ENCODE peak calls at places on chromosomes 11 and 22, in six cellular contexts. K is GM23338, N is MM.1S, X is neural progenitor cell, B is SK-N-SH, O is HCT116. M is an unnamed sample.

GRCh38 chr11:109885006-109885405 is 208.2 kb upstream of the ZC3H12C start:
- DNase-seq in K (no peak), N (no peak), X (peak), B (no peak), O (no peak), M (no peak)

GRCh38 chr22:44192811-44193536 is 12.2 kb downstream of the PARVG start:
- DNase-seq in K (no peak), N (no peak), X (no peak), B (no peak), O (no peak), M (no peak)

GRCh38 chr11:92886243-92886905 is 83.1 kb upstream of the MTNR1B start:
- DNase-seq in K (peak), N (peak), X (peak), B (peak), O (peak), M (peak)

GRCh38 chr11:85665756-85666155 is 827 bp upstream of the CREBZF start:
- DNase-seq in K (no peak), N (no peak), X (no peak), B (no peak), O (no peak), M (no peak)

GRCh38 chr11:108854366-108854765 is 189.5 kb downstream of the DDX10 start:
- DNase-seq in K (no peak), N (peak), X (no peak), B (no peak), O (no peak), M (peak)

GRCh38 chr11:85347291-85347690 is 279.9 kb downstream of the DLG2 start:
- DNase-seq in K (peak), N (no peak), X (peak), B (no peak), O (no peak), M (no peak)

GRCh38 chr11:108122166-108122628 is 830 bp downstream of the ACAT1 start:
- DNase-seq in K (peak), N (no peak), X (peak), B (peak), O (no peak), M (peak)

GRCh38 chr11:65384301-65384889 is 1.9 kb upstream of the SLC25A45 start:
- DNase-seq in K (no peak), N (no peak), X (no peak), B (no peak), O (no peak), M (peak)

DNA sequence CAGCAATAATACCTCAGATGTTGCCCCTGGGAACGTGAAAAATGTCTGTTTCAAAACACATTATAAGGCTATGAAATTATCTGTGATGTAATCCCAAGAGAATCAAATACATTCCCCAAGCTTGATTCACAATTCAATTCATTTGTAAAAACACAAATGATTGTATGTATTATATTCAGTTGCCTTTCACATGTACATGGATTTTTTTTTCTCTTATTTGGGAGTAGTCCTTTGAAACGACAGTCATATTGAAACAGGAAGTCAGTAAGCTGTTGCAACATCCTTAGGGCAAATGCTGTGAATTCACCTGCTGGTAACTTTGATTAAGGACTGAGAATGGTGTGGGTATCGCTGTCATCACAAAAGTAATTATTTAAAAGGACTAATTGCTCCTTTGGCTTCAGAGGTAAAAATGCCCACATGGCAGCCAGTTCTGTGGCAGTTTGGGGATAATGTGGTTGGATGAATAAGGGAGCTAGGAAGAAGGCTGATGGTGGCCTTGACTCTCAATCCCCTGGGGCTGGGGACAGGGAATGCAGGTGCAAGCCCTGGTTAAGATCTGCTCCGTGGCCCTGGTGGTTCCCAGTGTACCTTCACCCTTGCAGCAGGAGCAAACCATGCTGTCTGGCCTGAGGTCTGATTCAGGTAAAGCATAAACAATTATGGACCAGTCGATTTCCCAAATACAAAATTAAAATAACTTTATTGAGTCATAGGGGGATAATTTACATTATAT is 13.3 kb downstream of the EHF start:
- DNase-seq in K (no peak), N (peak), X (no peak), B (no peak), O (no peak), M (peak)
- H2AFZ ChIP-seq in K (no peak), N (peak), X (no peak), B (peak), O (peak), M (no peak)

GRCh38 chr11:36431429-36432092 is 78.5 kb downstream of the TRAF6 start:
- DNase-seq in K (no peak), N (no peak), X (peak), B (no peak), O (peak), M (peak)

GRCh38 chr11:36433896-36434295 is 76.2 kb downstream of the TRAF6 start:
- DNase-seq in K (no peak), N (no peak), X (no peak), B (no peak), O (no peak), M (no peak)

GRCh38 chr11:36432747-36433146 is 77.3 kb downstream of the TRAF6 start:
- DNase-seq in K (no peak), N (no peak), X (no peak), B (no peak), O (no peak), M (no peak)

GRCh38 chr11:36436084-36436483 is 74.0 kb downstream of the TRAF6 start:
- DNase-seq in K (no peak), N (no peak), X (no peak), B (peak), O (no peak), M (no peak)

GRCh38 chr11:36432093-36432469 is 78.0 kb downstream of the TRAF6 start:
- DNase-seq in K (no peak), N (no peak), X (no peak), B (no peak), O (no peak), M (no peak)
- H3K4me2 ChIP-seq in K (no peak), N (no peak), X (no peak), B (no peak), O (peak), M (peak)

DNA sequence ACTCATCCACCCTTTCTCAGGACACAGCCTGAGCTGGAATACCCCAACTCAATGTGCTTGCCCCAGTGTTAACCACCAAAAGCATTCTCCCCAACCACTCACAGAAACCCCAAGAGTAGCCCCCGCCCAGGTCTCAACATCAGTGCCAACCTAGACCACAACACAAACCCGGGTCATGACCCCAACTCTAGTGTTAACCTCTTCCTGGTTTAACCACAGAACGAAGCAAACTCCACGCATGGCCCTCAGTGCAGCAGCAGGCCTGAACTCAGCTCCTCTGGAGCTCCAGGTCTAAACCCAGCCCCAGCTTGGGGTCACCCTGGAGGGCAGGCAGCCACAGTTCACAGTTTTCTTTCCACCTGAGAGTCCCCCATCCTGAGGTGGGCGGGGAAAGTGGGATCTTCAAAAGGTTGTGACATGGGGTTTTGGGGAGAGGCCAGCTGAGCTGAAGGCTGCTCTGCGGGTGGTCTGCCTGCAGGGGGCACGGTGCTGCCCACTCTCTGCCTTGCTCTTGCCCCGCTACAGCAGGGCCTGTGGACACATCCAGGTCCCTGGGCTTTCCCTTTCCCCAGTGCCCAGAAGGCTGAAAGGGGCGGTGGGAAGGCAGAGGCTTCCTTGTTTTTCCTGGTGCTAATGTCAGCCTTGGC is 37.9 kb downstream of the NECTIN1 start:
- DNase-seq in K (no peak), N (peak), X (peak), B (no peak), O (no peak), M (no peak)
- TF ChIP-seq EZH2phosphoT487 in K (no peak), N (no peak), X (no peak), B (no peak), O (no peak), M (no peak)

DNA sequence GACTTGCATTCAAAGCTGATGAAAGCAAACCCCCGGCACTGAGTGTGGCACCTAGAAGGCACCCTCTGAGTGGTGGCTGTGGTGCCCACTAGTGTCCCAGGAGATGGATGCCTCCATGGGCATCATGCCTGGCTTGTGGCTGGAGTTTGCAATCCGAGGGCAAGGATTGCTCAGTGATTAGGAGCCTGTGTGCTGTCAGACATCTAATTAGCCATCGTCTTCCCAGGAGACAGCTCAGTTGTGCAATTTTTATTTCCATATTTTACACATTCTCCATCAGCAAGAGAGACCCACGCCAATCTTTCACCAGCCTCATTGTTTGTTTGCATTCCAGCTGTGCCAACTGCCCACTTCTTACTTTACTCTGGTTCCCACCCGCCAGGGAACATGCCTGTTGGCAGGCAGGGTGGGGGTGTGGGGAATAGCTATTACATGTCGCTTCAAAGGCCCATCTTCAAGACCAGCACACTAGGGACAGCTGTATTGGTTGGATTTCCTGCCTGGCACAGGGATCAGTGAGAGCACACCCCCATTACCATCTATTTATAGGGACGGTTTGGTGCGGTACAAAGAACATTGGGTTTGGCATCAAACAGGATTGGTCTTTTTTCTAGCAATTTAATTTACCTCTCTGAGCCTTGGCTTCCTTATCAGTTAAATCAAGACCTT is 80.8 kb upstream of the NAV2 start:
- DNase-seq in K (no peak), N (no peak), X (no peak), B (peak), O (no peak), M (peak)
- H2AFZ ChIP-seq in K (no peak), N (no peak), X (no peak), B (no peak), O (no peak), M (no peak)